ENCODE peak calls at places on chromosome 7, in four cellular contexts. Y is tibial nerve; A is PC-3; E is naive thymus-derived CD4-positive, alpha-beta T cell. U is an unnamed sample. For H3K4me1, the result is how much of the 10 kb centered on the place peaks cover.

GRCh38 chr7:34107306-34107705 is 202.0 kb downstream of the BMPER start:
- DNase-seq in Y (peak), A (peak), E (no peak), U (no peak)

GRCh38 chr7:125746510-125746909 is 816.9 kb upstream of the POT1 start:
- DNase-seq in Y (no peak), A (no peak), E (no peak), U (no peak)

GRCh38 chr7:7639847-7640220 is 718 bp upstream of the UMAD1 start:
- DNase-seq in Y (peak), A (peak), E (no peak), U (peak)

GRCh38 chr7:2632717-2633537 is 1.1 kb downstream of the TTYH3 start:
- DNase-seq in Y (peak), A (peak), E (no peak), U (peak)

GRCh38 chr7:27156508-27156898 is at the start of gene HOXA7:
- DNase-seq in Y (peak), A (no peak), E (no peak), U (no peak)

GRCh38 chr7:91293840-91294239 is 29.6 kb downstream of the FZD1 start:
- DNase-seq in Y (no peak), A (no peak), E (no peak), U (no peak)

GRCh38 chr7:8155836-8156235 is 106.1 kb downstream of the ICA1 start:
- DNase-seq in Y (no peak), A (no peak), E (no peak), U (no peak)

GRCh38 chr7:83532229-83532628 is 116.7 kb downstream of the SEMA3E start:
- DNase-seq in Y (no peak), A (peak), E (no peak), U (no peak)

GRCh38 chr7:111180273-111180814 is 89.4 kb downstream of the LRRN3 start:
- DNase-seq in Y (no peak), A (no peak), E (no peak), U (no peak)

GRCh38 chr7:157825325-157825724 is 488.5 kb downstream of the DNAJB6 start:
- DNase-seq in Y (no peak), A (peak), E (no peak), U (no peak)

GRCh38 chr7:33964417-33965115 is 59.2 kb downstream of the BMPER start:
- DNase-seq in Y (peak), A (no peak), E (no peak), U (no peak)

DNA sequence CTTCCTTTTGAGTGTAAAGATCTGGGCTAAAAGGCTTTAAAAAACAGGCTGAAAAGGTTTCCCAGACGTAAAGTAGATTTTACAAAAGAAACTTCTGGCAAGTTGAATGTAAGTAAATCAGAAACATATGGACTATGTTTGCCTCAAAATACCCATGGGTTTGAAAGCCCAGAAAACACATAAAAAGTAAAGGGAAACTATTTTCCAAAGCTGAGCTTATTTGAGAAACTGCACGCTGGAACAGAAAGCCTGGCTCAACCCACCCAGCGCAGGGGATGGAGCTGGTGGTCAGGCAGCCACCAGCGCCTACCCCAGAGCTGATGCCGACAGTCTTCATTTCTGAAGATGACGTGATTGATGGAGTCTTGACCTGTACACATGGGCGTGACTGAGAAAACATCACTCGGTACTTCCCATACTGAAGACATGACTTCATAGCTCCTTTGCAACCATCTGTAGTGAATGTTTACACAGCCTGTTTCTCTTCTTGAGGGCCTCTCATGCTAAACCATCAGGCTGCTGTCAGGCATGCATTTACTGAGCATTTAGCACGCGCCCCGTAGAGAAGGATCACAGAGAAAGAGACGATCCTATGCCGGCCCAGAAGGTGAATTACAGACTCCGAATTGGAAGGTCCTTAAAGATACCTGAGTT is 232.6 kb upstream of the AUTS2 start:
- DNase-seq in Y (no peak), A (no peak), E (no peak), U (no peak)
- H3K4me3 ChIP-seq in Y (no peak), A (no peak), E (no peak), U (peak)

GRCh38 chr7:5696346-5697100 is 84.9 kb downstream of the RNF216 start:
- DNase-seq in Y (no peak), A (no peak), E (no peak), U (no peak)
- H3K4me1 ChIP-seq in Y (half or more), A (under half), E (half or more), U (half or more)

DNA sequence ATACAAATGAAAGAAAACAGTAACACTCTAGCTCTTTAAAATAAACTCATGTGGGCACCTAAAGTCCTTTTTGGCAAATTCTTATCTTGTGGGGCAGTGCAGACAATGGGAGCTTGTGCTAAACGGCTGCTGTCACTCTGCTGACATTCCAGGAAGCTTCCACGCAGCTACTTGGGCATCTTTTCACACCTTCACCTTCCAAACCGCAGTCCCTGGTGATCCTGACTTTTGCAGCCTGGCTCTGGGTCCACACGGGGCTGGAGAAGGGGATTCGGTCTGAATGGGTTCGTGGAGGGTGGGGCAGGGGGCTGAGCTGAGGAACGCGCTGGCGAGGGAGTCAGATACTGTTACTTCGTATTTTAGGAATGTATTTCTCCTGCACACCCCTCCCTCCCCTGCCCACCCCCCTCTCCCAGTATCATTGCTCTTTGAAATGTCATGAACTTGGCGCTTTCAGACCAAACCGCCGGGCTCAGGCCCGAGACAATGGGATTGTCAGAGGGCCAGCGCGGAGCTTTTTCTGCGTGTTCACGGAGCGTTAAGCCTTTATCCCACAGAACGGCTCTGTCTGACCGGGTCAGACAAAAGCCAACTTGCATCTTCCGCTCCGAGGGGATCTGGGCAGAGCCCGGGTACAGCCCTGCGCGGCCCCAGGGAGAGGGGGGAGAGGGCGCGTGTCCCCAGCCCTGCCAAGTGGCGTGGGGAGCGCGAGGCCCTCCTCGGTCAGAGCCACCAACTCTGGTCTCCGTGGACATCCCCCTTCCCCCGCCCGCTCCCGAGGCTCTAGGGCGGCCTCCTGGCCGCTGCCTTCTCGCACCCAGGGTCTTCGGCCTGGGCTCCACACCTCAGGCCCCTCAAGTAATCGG is 76.7 kb upstream of the EN2 start:
- DNase-seq in Y (no peak), A (no peak), E (no peak), U (no peak)
- H3K4me3 ChIP-seq in Y (peak), A (peak), E (no peak), U (peak)

DNA sequence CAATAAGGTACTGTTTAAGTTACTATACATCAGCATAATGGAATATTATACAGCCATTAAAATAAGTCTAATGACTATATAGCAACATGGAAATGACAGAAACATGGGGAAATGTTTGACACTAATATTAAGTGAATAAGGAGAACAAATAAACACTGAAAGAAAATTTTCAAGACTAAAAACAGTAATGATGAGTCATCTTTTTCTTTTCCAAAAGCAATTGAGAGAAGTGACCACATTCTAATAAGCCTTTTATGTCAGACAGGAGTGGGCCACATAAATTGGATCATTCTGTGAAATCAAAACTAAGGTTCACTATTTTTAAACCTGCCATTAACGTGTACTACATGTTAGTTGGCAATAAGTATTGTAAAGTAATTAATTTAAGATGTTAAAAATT is 187.5 kb downstream of the AHR start:
- DNase-seq in Y (no peak), A (no peak), E (no peak), U (no peak)
- H3K4me1 ChIP-seq in Y (under half), A (under half), E (under half), U (under half)

U was measured in ascending aorta.